ENCODE peak calls at places on chromosome 10, in nine cellular contexts. One of them, this sample, is unnamed.
A peak's percentile ranks its signal among the peaks of the same experiment; 100 is the strongest.

GRCh38 chr10:86336341-86336740 is 30.3 kb downstream of the GRID1 start:
- DNase-seq in heart left ventricle: peak; percentile 29
- DNase-seq in transverse colon: no peak
- DNase-seq in CD8-positive, alpha-beta T cell: no peak
- DNase-seq in fibroblast of pulmonary artery: no peak
- DNase-seq in left ventricle myocardium inferior: no peak
- DNase-seq in astrocyte of the cerebellum: no peak
- DNase-seq in breast epithelium: no peak
- DNase-seq in body of pancreas: no peak
- DNase-seq in this sample: no peak

GRCh38 chr10:10320981-10321380 is 696.7 kb upstream of the CELF2 start:
- DNase-seq in heart left ventricle: no peak
- DNase-seq in transverse colon: no peak
- DNase-seq in CD8-positive, alpha-beta T cell: no peak
- DNase-seq in fibroblast of pulmonary artery: peak; percentile 72
- DNase-seq in left ventricle myocardium inferior: no peak
- DNase-seq in astrocyte of the cerebellum: peak; percentile 11
- DNase-seq in breast epithelium: no peak
- DNase-seq in body of pancreas: no peak
- DNase-seq in this sample: peak; percentile 4

GRCh38 chr10:125567529-125567928 is 115.4 kb downstream of the TEX36 start:
- DNase-seq in heart left ventricle: no peak
- DNase-seq in transverse colon: no peak
- DNase-seq in CD8-positive, alpha-beta T cell: no peak
- DNase-seq in fibroblast of pulmonary artery: no peak
- DNase-seq in left ventricle myocardium inferior: no peak
- DNase-seq in astrocyte of the cerebellum: no peak
- DNase-seq in breast epithelium: no peak
- DNase-seq in body of pancreas: no peak
- DNase-seq in this sample: no peak

GRCh38 chr10:124991872-124992271 is 49.9 kb downstream of the ZRANB1 start:
- DNase-seq in heart left ventricle: no peak
- DNase-seq in transverse colon: no peak
- DNase-seq in CD8-positive, alpha-beta T cell: no peak
- DNase-seq in fibroblast of pulmonary artery: no peak
- DNase-seq in left ventricle myocardium inferior: no peak
- DNase-seq in astrocyte of the cerebellum: no peak
- DNase-seq in breast epithelium: no peak
- DNase-seq in body of pancreas: no peak
- DNase-seq in this sample: no peak

GRCh38 chr10:27646194-27646593 is 99.4 kb downstream of the MKX start:
- DNase-seq in heart left ventricle: no peak
- DNase-seq in transverse colon: no peak
- DNase-seq in CD8-positive, alpha-beta T cell: no peak
- DNase-seq in fibroblast of pulmonary artery: peak; percentile 8
- DNase-seq in left ventricle myocardium inferior: no peak
- DNase-seq in astrocyte of the cerebellum: no peak
- DNase-seq in breast epithelium: no peak
- DNase-seq in body of pancreas: no peak
- DNase-seq in this sample: no peak

GRCh38 chr10:18340496-18341051 is 200.3 kb downstream of the CACNB2 start:
- DNase-seq in heart left ventricle: no peak
- DNase-seq in transverse colon: no peak
- DNase-seq in CD8-positive, alpha-beta T cell: no peak
- DNase-seq in fibroblast of pulmonary artery: peak; percentile 15
- DNase-seq in left ventricle myocardium inferior: peak; percentile 34
- DNase-seq in astrocyte of the cerebellum: no peak
- DNase-seq in breast epithelium: no peak
- DNase-seq in body of pancreas: no peak
- DNase-seq in this sample: peak; percentile 47

GRCh38 chr10:86164216-86164774 is 202.3 kb downstream of the GRID1 start:
- DNase-seq in heart left ventricle: no peak
- DNase-seq in transverse colon: peak; percentile 27
- DNase-seq in CD8-positive, alpha-beta T cell: no peak
- DNase-seq in fibroblast of pulmonary artery: no peak
- DNase-seq in left ventricle myocardium inferior: no peak
- DNase-seq in astrocyte of the cerebellum: no peak
- DNase-seq in breast epithelium: no peak
- DNase-seq in body of pancreas: no peak
- DNase-seq in this sample: no peak

GRCh38 chr10:114526497-114527238 is 122.4 kb upstream of the AFAP1L2 start:
- DNase-seq in heart left ventricle: peak; percentile 79
- DNase-seq in transverse colon: peak; percentile 91
- DNase-seq in CD8-positive, alpha-beta T cell: peak; percentile 92
- DNase-seq in fibroblast of pulmonary artery: peak; percentile 90
- DNase-seq in left ventricle myocardium inferior: peak; percentile 64
- DNase-seq in astrocyte of the cerebellum: no peak
- DNase-seq in breast epithelium: peak; percentile 60
- DNase-seq in body of pancreas: peak; percentile 79
- DNase-seq in this sample: peak; percentile 75

GRCh38 chr10:13758761-13759160 is 172.0 kb downstream of the PRPF18 start:
- DNase-seq in heart left ventricle: no peak
- DNase-seq in transverse colon: no peak
- DNase-seq in CD8-positive, alpha-beta T cell: no peak
- DNase-seq in fibroblast of pulmonary artery: no peak
- DNase-seq in left ventricle myocardium inferior: no peak
- DNase-seq in astrocyte of the cerebellum: no peak
- DNase-seq in breast epithelium: no peak
- DNase-seq in body of pancreas: no peak
- DNase-seq in this sample: peak; percentile 48

GRCh38 chr10:14084875-14085274 is 245.8 kb downstream of the FRMD4A start:
- DNase-seq in heart left ventricle: no peak
- DNase-seq in transverse colon: no peak
- DNase-seq in CD8-positive, alpha-beta T cell: no peak
- DNase-seq in fibroblast of pulmonary artery: no peak
- DNase-seq in left ventricle myocardium inferior: no peak
- DNase-seq in astrocyte of the cerebellum: peak; percentile 49
- DNase-seq in breast epithelium: no peak
- DNase-seq in body of pancreas: no peak
- DNase-seq in this sample: no peak

GRCh38 chr10:114408968-114409444 is 4.7 kb upstream of the AFAP1L2 start:
- DNase-seq in heart left ventricle: no peak
- DNase-seq in transverse colon: no peak
- DNase-seq in CD8-positive, alpha-beta T cell: no peak
- DNase-seq in fibroblast of pulmonary artery: no peak
- DNase-seq in left ventricle myocardium inferior: no peak
- DNase-seq in astrocyte of the cerebellum: no peak
- DNase-seq in breast epithelium: no peak
- DNase-seq in body of pancreas: no peak
- DNase-seq in this sample: no peak

GRCh38 chr10:44975487-44976331 is 2.9 kb downstream of the DEPP1 start:
- DNase-seq in heart left ventricle: no peak
- DNase-seq in transverse colon: peak; percentile 51
- DNase-seq in CD8-positive, alpha-beta T cell: no peak
- DNase-seq in fibroblast of pulmonary artery: peak; percentile 82
- DNase-seq in left ventricle myocardium inferior: no peak
- DNase-seq in astrocyte of the cerebellum: no peak
- DNase-seq in breast epithelium: no peak
- DNase-seq in body of pancreas: peak; percentile 90
- DNase-seq in this sample: peak; percentile 88

GRCh38 chr10:110425684-110426293 is 71.9 kb upstream of the DUSP5 start:
- DNase-seq in heart left ventricle: no peak
- DNase-seq in transverse colon: no peak
- DNase-seq in CD8-positive, alpha-beta T cell: no peak
- DNase-seq in fibroblast of pulmonary artery: peak; percentile 83
- DNase-seq in left ventricle myocardium inferior: no peak
- DNase-seq in astrocyte of the cerebellum: peak; percentile 87
- DNase-seq in breast epithelium: no peak
- DNase-seq in body of pancreas: peak; percentile 47
- DNase-seq in this sample: peak; percentile 94

GRCh38 chr10:120172371-120172770 is 279.8 kb downstream of the SEC23IP start:
- DNase-seq in heart left ventricle: no peak
- DNase-seq in transverse colon: no peak
- DNase-seq in CD8-positive, alpha-beta T cell: no peak
- DNase-seq in fibroblast of pulmonary artery: no peak
- DNase-seq in left ventricle myocardium inferior: no peak
- DNase-seq in astrocyte of the cerebellum: peak; percentile 34
- DNase-seq in breast epithelium: no peak
- DNase-seq in body of pancreas: no peak
- DNase-seq in this sample: no peak

GRCh38 chr10:56231436-56231835 is 129.6 kb downstream of the ZWINT start:
- DNase-seq in heart left ventricle: no peak
- DNase-seq in transverse colon: no peak
- DNase-seq in CD8-positive, alpha-beta T cell: no peak
- DNase-seq in fibroblast of pulmonary artery: no peak
- DNase-seq in left ventricle myocardium inferior: no peak
- DNase-seq in astrocyte of the cerebellum: no peak
- DNase-seq in breast epithelium: no peak
- DNase-seq in body of pancreas: no peak
- DNase-seq in this sample: no peak

GRCh38 chr10:50358411-50358810 is 107.1 kb upstream of the ASAH2 start:
- DNase-seq in heart left ventricle: no peak
- DNase-seq in transverse colon: no peak
- DNase-seq in CD8-positive, alpha-beta T cell: no peak
- DNase-seq in fibroblast of pulmonary artery: no peak
- DNase-seq in left ventricle myocardium inferior: no peak
- DNase-seq in astrocyte of the cerebellum: no peak
- DNase-seq in breast epithelium: no peak
- DNase-seq in body of pancreas: no peak
- DNase-seq in this sample: no peak

GRCh38 chr10:46220872-46221538 is 65.8 kb upstream of the ANTXRL start:
- DNase-seq in heart left ventricle: no peak
- DNase-seq in transverse colon: no peak
- DNase-seq in CD8-positive, alpha-beta T cell: no peak
- DNase-seq in fibroblast of pulmonary artery: no peak
- DNase-seq in left ventricle myocardium inferior: no peak
- DNase-seq in astrocyte of the cerebellum: no peak
- DNase-seq in breast epithelium: no peak
- DNase-seq in body of pancreas: no peak
- DNase-seq in this sample: no peak

GRCh38 chr10:102775973-102776669 is 32.4 kb downstream of the WBP1L start:
- DNase-seq in heart left ventricle: peak; percentile 89
- DNase-seq in transverse colon: peak; percentile 59
- DNase-seq in CD8-positive, alpha-beta T cell: no peak
- DNase-seq in fibroblast of pulmonary artery: peak; percentile 96
- DNase-seq in left ventricle myocardium inferior: peak; percentile 89
- DNase-seq in astrocyte of the cerebellum: peak; percentile 64
- DNase-seq in breast epithelium: no peak
- DNase-seq in body of pancreas: peak; percentile 79
- DNase-seq in this sample: peak; percentile 91

GRCh38 chr10:20330246-20330645 is 514.0 kb downstream of the PLXDC2 start:
- DNase-seq in heart left ventricle: no peak
- DNase-seq in transverse colon: no peak
- DNase-seq in CD8-positive, alpha-beta T cell: no peak
- DNase-seq in fibroblast of pulmonary artery: no peak
- DNase-seq in left ventricle myocardium inferior: no peak
- DNase-seq in astrocyte of the cerebellum: no peak
- DNase-seq in breast epithelium: no peak
- DNase-seq in body of pancreas: no peak
- DNase-seq in this sample: no peak

DNA sequence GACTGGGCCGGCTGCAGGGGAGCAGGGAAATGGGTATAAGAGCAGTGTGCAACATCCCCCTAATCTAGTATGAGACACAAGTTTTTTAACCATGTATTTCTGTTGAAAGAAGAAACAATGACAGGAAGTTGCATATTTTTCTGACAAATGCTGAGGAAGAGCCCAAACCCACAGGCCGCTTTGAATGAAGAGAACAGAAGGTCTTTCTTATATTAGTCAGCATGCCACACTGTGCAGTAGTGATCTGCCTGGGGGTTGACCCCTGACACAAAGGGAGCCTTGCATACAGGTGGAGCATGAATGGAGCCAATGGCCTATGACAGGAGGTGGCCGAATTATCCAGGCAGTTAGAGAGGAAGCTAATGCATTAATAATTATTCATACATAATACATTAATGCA is 518.3 kb downstream of the PLXDC2 start:
- DNase-seq in heart left ventricle: no peak
- DNase-seq in transverse colon: no peak
- DNase-seq in CD8-positive, alpha-beta T cell: no peak
- DNase-seq in fibroblast of pulmonary artery: no peak
- DNase-seq in left ventricle myocardium inferior: no peak
- DNase-seq in astrocyte of the cerebellum: no peak
- DNase-seq in breast epithelium: no peak
- DNase-seq in body of pancreas: no peak
- DNase-seq in this sample: no peak
- H3K4me3 ChIP-seq in heart left ventricle: no peak overlapping the region
- H3K4me3 ChIP-seq in transverse colon: no peak overlapping the region
- H3K4me3 ChIP-seq in CD8-positive, alpha-beta T cell: no peak overlapping the region
- H3K4me3 ChIP-seq in fibroblast of pulmonary artery: no peak overlapping the region
- H3K4me3 ChIP-seq in left ventricle myocardium inferior: no peak overlapping the region
- H3K4me3 ChIP-seq in astrocyte of the cerebellum: no peak overlapping the region
- H3K4me3 ChIP-seq in breast epithelium: no peak overlapping the region
- H3K4me3 ChIP-seq in body of pancreas: no peak overlapping the region
- H3K4me3 ChIP-seq in this sample: no peak overlapping the region

DNA sequence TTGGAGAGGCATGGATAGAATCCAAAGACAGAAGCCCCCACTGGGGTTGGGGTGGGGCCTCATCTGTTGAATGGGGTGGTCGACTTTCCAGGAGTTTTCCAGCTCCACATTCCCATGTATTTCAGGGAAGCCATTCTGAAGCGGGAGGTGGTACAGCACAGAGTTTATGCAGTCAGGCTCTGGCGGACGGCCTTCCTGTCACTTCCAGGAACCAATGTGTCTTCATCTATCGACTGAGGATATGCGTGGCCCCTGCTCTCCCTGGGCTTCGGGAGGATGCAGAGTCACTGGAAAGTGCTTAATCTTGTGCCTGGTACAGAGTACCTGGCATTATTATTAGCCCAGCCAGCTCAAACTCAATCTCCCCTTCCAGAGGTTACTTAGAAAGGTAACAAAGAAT is 26.3 kb downstream of the DOCK1 start:
- DNase-seq in heart left ventricle: no peak
- DNase-seq in transverse colon: no peak
- DNase-seq in CD8-positive, alpha-beta T cell: no peak
- DNase-seq in fibroblast of pulmonary artery: no peak
- DNase-seq in left ventricle myocardium inferior: no peak
- DNase-seq in astrocyte of the cerebellum: no peak
- DNase-seq in breast epithelium: peak; percentile 42
- DNase-seq in body of pancreas: no peak
- DNase-seq in this sample: peak; percentile 21
- H3K4me3 ChIP-seq in heart left ventricle: peak overlapping the region; percentile 46
- H3K4me3 ChIP-seq in transverse colon: no peak overlapping the region
- H3K4me3 ChIP-seq in CD8-positive, alpha-beta T cell: no peak overlapping the region
- H3K4me3 ChIP-seq in fibroblast of pulmonary artery: no peak overlapping the region
- H3K4me3 ChIP-seq in left ventricle myocardium inferior: peak overlapping the region; percentile 44
- H3K4me3 ChIP-seq in astrocyte of the cerebellum: no peak overlapping the region
- H3K4me3 ChIP-seq in breast epithelium: peak overlapping the region; percentile 53
- H3K4me3 ChIP-seq in body of pancreas: no peak overlapping the region
- H3K4me3 ChIP-seq in this sample: peak overlapping the region; percentile 62

GRCh38 chr10:100911472-100911871 is 1.3 kb upstream of the SLF2 start:
- DNase-seq in heart left ventricle: no peak
- DNase-seq in transverse colon: no peak
- DNase-seq in CD8-positive, alpha-beta T cell: no peak
- DNase-seq in fibroblast of pulmonary artery: no peak
- DNase-seq in left ventricle myocardium inferior: no peak
- DNase-seq in astrocyte of the cerebellum: no peak
- DNase-seq in breast epithelium: no peak
- DNase-seq in body of pancreas: no peak
- DNase-seq in this sample: no peak
- H3K4me3 ChIP-seq in heart left ventricle: no peak overlapping the region
- H3K4me3 ChIP-seq in transverse colon: peak overlapping the region; percentile 99
- H3K4me3 ChIP-seq in CD8-positive, alpha-beta T cell: no peak overlapping the region
- H3K4me3 ChIP-seq in fibroblast of pulmonary artery: no peak overlapping the region
- H3K4me3 ChIP-seq in left ventricle myocardium inferior: no peak overlapping the region
- H3K4me3 ChIP-seq in astrocyte of the cerebellum: no peak overlapping the region
- H3K4me3 ChIP-seq in breast epithelium: no peak overlapping the region
- H3K4me3 ChIP-seq in body of pancreas: no peak overlapping the region
- H3K4me3 ChIP-seq in this sample: no peak overlapping the region

DNA sequence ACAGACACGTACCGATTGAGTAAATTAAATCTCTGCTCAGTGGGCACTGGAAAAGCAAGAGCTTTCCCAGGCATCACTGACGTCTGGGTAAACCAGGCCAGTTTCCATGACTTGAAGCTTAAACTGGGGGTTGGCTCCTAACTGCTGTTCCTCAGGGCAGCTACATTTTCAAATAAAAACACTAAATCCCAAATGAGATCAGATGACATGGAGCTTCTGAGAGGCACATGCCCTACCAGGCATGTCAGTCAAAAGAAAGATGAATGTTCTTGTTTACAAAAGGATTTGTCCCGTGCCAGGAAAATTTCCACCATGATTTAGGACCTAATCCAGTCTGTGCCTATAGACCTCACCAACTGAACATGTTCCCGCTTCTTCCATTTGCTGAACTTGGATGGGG is 220.2 kb downstream of the KCNMA1 start:
- DNase-seq in heart left ventricle: no peak
- DNase-seq in transverse colon: no peak
- DNase-seq in CD8-positive, alpha-beta T cell: no peak
- DNase-seq in fibroblast of pulmonary artery: no peak
- DNase-seq in left ventricle myocardium inferior: no peak
- DNase-seq in astrocyte of the cerebellum: no peak
- DNase-seq in breast epithelium: no peak
- DNase-seq in body of pancreas: no peak
- DNase-seq in this sample: no peak
- H3K4me3 ChIP-seq in heart left ventricle: no peak overlapping the region
- H3K4me3 ChIP-seq in transverse colon: no peak overlapping the region
- H3K4me3 ChIP-seq in CD8-positive, alpha-beta T cell: no peak overlapping the region
- H3K4me3 ChIP-seq in fibroblast of pulmonary artery: no peak overlapping the region
- H3K4me3 ChIP-seq in left ventricle myocardium inferior: no peak overlapping the region
- H3K4me3 ChIP-seq in astrocyte of the cerebellum: no peak overlapping the region
- H3K4me3 ChIP-seq in breast epithelium: no peak overlapping the region
- H3K4me3 ChIP-seq in body of pancreas: no peak overlapping the region
- H3K4me3 ChIP-seq in this sample: no peak overlapping the region

This sample was measured in fibroblast of the aortic adventitia.